ENCODE peak calls at places on chromosome 1, in eight cellular contexts. One of them, this sample, is unnamed.
A peak's percentile ranks its signal among the peaks of the same experiment; 100 is the strongest.

GRCh38 chr1:86866665-86867064 is 47.3 kb downstream of the SELENOF start:
- DNase-seq in thoracic aorta: no peak
- DNase-seq in ovary: no peak
- DNase-seq in PC-3: no peak
- DNase-seq in activated CD8-positive, alpha-beta memory T cell treated with anti-CD3 and anti-CD28 coated beads for 48 hours: no peak
- DNase-seq in AG08395: no peak
- DNase-seq in lower lobe of right lung: no peak
- DNase-seq in H54: no peak
- DNase-seq in this sample: no peak

GRCh38 chr1:4032571-4032970 is 132.5 kb upstream of the C1orf174 start:
- DNase-seq in ovary: no peak
- DNase-seq in activated CD8-positive, alpha-beta memory T cell treated with anti-CD3 and anti-CD28 coated beads for 48 hours: no peak
- DNase-seq in thoracic aorta: no peak
- DNase-seq in PC-3: no peak
- DNase-seq in lower lobe of right lung: no peak
- DNase-seq in H54: no peak
- DNase-seq in AG08395: no peak
- DNase-seq in this sample: no peak

GRCh38 chr1:14259191-14259757 is 339.2 kb upstream of the KAZN start:
- DNase-seq in H54: no peak
- DNase-seq in lower lobe of right lung: peak; percentile 66
- DNase-seq in AG08395: peak; percentile 31
- DNase-seq in activated CD8-positive, alpha-beta memory T cell treated with anti-CD3 and anti-CD28 coated beads for 48 hours: no peak
- DNase-seq in PC-3: no peak
- DNase-seq in ovary: peak; percentile 93
- DNase-seq in thoracic aorta: no peak
- DNase-seq in this sample: no peak

GRCh38 chr1:19759740-19760089 is 40.0 kb downstream of the TMCO4 start:
- DNase-seq in AG08395: peak; percentile 26
- DNase-seq in PC-3: peak; percentile 46
- DNase-seq in thoracic aorta: no peak
- DNase-seq in activated CD8-positive, alpha-beta memory T cell treated with anti-CD3 and anti-CD28 coated beads for 48 hours: no peak
- DNase-seq in lower lobe of right lung: no peak
- DNase-seq in H54: no peak
- DNase-seq in ovary: no peak
- DNase-seq in this sample: no peak

GRCh38 chr1:45840704-45841103 is 37.3 kb downstream of the MAST2 start:
- DNase-seq in thoracic aorta: no peak
- DNase-seq in H54: no peak
- DNase-seq in ovary: no peak
- DNase-seq in PC-3: peak; percentile 27
- DNase-seq in AG08395: no peak
- DNase-seq in lower lobe of right lung: no peak
- DNase-seq in activated CD8-positive, alpha-beta memory T cell treated with anti-CD3 and anti-CD28 coated beads for 48 hours: no peak
- DNase-seq in this sample: no peak

GRCh38 chr1:4633346-4633745 is 21.1 kb upstream of the AJAP1 start:
- DNase-seq in lower lobe of right lung: no peak
- DNase-seq in PC-3: no peak
- DNase-seq in ovary: no peak
- DNase-seq in activated CD8-positive, alpha-beta memory T cell treated with anti-CD3 and anti-CD28 coated beads for 48 hours: no peak
- DNase-seq in thoracic aorta: no peak
- DNase-seq in H54: no peak
- DNase-seq in AG08395: no peak
- DNase-seq in this sample: no peak

GRCh38 chr1:62687421-62687902 is 724 bp downstream of the DOCK7 start:
- DNase-seq in AG08395: peak; percentile 15
- DNase-seq in activated CD8-positive, alpha-beta memory T cell treated with anti-CD3 and anti-CD28 coated beads for 48 hours: no peak
- DNase-seq in lower lobe of right lung: no peak
- DNase-seq in H54: no peak
- DNase-seq in PC-3: peak; percentile 42
- DNase-seq in ovary: peak; percentile 58
- DNase-seq in thoracic aorta: no peak
- DNase-seq in this sample: no peak

GRCh38 chr1:97545446-97545845 is 375.4 kb downstream of the DPYD start:
- DNase-seq in ovary: no peak
- DNase-seq in PC-3: no peak
- DNase-seq in lower lobe of right lung: no peak
- DNase-seq in activated CD8-positive, alpha-beta memory T cell treated with anti-CD3 and anti-CD28 coated beads for 48 hours: no peak
- DNase-seq in thoracic aorta: no peak
- DNase-seq in AG08395: no peak
- DNase-seq in H54: no peak
- DNase-seq in this sample: no peak

GRCh38 chr1:53642607-53643006 is 96.4 kb downstream of the GLIS1 start:
- DNase-seq in AG08395: no peak
- DNase-seq in thoracic aorta: no peak
- DNase-seq in ovary: peak; percentile 3
- DNase-seq in H54: no peak
- DNase-seq in PC-3: no peak
- DNase-seq in activated CD8-positive, alpha-beta memory T cell treated with anti-CD3 and anti-CD28 coated beads for 48 hours: no peak
- DNase-seq in lower lobe of right lung: peak; percentile 1
- DNase-seq in this sample: no peak

This sample was measured in BJ.